ENCODE peak calls at places on chromosomes 4 and X, in seven cellular contexts. D is WERI-Rb-1, G is iPS-NIHi11, H is ACHN, O is pons, Z is B cell, C is HepG2. F is an unnamed sample.

GRCh38 chr4:119209077-119209476 is 3.4 kb upstream of the USP53 start:
- DNase-seq in C (peak; percentile 18), Z (no peak), O (no peak), D (no peak), G (no peak), H (peak; percentile 86), F (peak; percentile 34)

GRCh38 chr4:100504086-100504874 is 13.5 kb downstream of the EMCN start:
- DNase-seq in H (no peak), C (no peak), D (peak; percentile 42), O (no peak), Z (no peak), G (no peak), F (no peak)

GRCh38 chrX:129576539-129576938 is 36.5 kb downstream of the OCRL start:
- DNase-seq in H (no peak), D (no peak), C (no peak), G (no peak), Z (no peak), O (no peak), F (no peak)

GRCh38 chrX:42615161-42615563 is 162.8 kb downstream of the PPP1R2C start:
- DNase-seq in C (no peak), G (no peak), Z (peak; percentile 17), O (no peak), H (peak; percentile 5), D (peak; percentile 30), F (no peak)

GRCh38 chrX:37000140-37000539 is 8.0 kb upstream of the FAM47C start:
- DNase-seq in G (peak; percentile 5), Z (no peak), C (no peak), H (no peak), O (no peak), D (no peak), F (no peak)

GRCh38 chrX:143306991-143307965 is 210.0 kb downstream of the SPANXN3 start:
- DNase-seq in H (no peak), D (no peak), G (no peak), Z (no peak), C (no peak), O (no peak), F (no peak)

GRCh38 chr4:41751325-41752061 is 3.0 kb upstream of the PHOX2B start:
- DNase-seq in D (no peak), C (no peak), O (no peak), H (no peak), Z (no peak), G (peak; percentile 59), F (peak; percentile 42)

GRCh38 chr4:145299380-145300076 is 119.1 kb upstream of the OTUD4 start:
- DNase-seq in G (no peak), D (no peak), Z (no peak), C (peak; percentile 5), H (no peak), O (peak; percentile 20), F (peak; percentile 35)

GRCh38 chr4:147837435-147837834 is 105.5 kb downstream of the ARHGAP10 start:
- DNase-seq in G (peak; percentile 23), O (no peak), D (peak; percentile 46), H (peak; percentile 38), Z (no peak), C (peak; percentile 6), F (no peak)

GRCh38 chr4:73609688-73610087 is 10.5 kb downstream of the RASSF6 start:
- DNase-seq in G (no peak), C (peak; percentile 65), H (peak; percentile 52), Z (no peak), D (no peak), O (no peak), F (no peak)

GRCh38 chrX:68588653-68589371 is 58.7 kb upstream of the STARD8 start:
- DNase-seq in G (no peak), D (no peak), C (no peak), H (no peak), O (no peak), Z (no peak), F (no peak)

GRCh38 chr4:100803751-100804150 is 285.9 kb upstream of the EMCN start:
- DNase-seq in D (no peak), C (no peak), O (no peak), Z (no peak), G (no peak), H (no peak), F (no peak)

GRCh38 chrX:29858714-29859113 is 356.6 kb upstream of the MAGEB2 start:
- DNase-seq in G (no peak), O (no peak), D (no peak), Z (no peak), H (no peak), C (no peak), F (no peak)

GRCh38 chrX:106802388-106803275 is at the start of gene TBC1D8B:
- DNase-seq in O (peak; percentile 94), G (peak; percentile 66), D (peak; percentile 11), C (peak; percentile 89), H (peak; percentile 89), Z (peak; percentile 42), F (peak; percentile 24)

GRCh38 chrX:43850612-43851011 is 31.6 kb downstream of the MAOB start:
- DNase-seq in Z (no peak), C (no peak), H (no peak), D (no peak), O (no peak), G (no peak), F (no peak)